ENCODE peak calls at places on chromosomes 16 and 17, in seven cellular contexts. B, O, Y, D, C, G and Z are unnamed samples.

GRCh38 chr16:12087901-12088364 is 111.4 kb downstream of the SNX29 start:
- DNase-seq in O (no peak), D (no peak), C (no peak), Y (no peak), G (peak; percentile 42), B (peak; percentile 20), Z (no peak)

GRCh38 chr16:86212706-86213426 is 297.5 kb upstream of the FOXF1 start:
- DNase-seq in C (no peak), D (no peak), Y (no peak), B (no peak), G (no peak), O (no peak), Z (no peak)

GRCh38 chr16:15640966-15641365 is 2.0 kb downstream of the MARF1 start:
- DNase-seq in O (no peak), C (no peak), G (no peak), B (no peak), Y (no peak), D (no peak), Z (no peak)

GRCh38 chr17:63780507-63780906 is 6.5 kb downstream of the DDX42 start:
- DNase-seq in C (no peak), B (no peak), Y (no peak), O (no peak), G (no peak), D (peak; percentile 38), Z (no peak)

GRCh38 chr16:85423186-85423550 is 190.0 kb upstream of the GSE1 start:
- DNase-seq in C (no peak), G (no peak), O (no peak), B (peak; percentile 8), Y (no peak), D (no peak), Z (no peak)

GRCh38 chr17:11921296-11921695 is 76.0 kb downstream of the ZNF18 start:
- DNase-seq in C (no peak), G (no peak), B (no peak), Y (no peak), O (no peak), D (no peak), Z (no peak)

GRCh38 chr16:31427441-31428276 is 501 bp downstream of the COX6A2 start:
- DNase-seq in D (no peak), G (peak; percentile 79), Y (peak; percentile 78), C (peak; percentile 15), B (no peak), O (no peak), Z (peak; percentile 89)

GRCh38 chr17:8746501-8747236 is 2.0 kb upstream of the CCDC42 start:
- DNase-seq in D (peak; percentile 5), B (no peak), G (no peak), O (no peak), C (no peak), Y (no peak), Z (no peak)

GRCh38 chr16:79651363-79651762 is 50.8 kb upstream of the MAF start:
- DNase-seq in Y (peak; percentile 39), B (no peak), O (no peak), D (peak; percentile 1), C (peak; percentile 29), G (peak; percentile 31), Z (peak; percentile 74)

GRCh38 chr17:13631541-13631940 is 29.8 kb upstream of the HS3ST3A1 start:
- DNase-seq in C (no peak), D (no peak), Y (no peak), G (no peak), B (no peak), O (no peak), Z (no peak)

GRCh38 chr16:72728516-72728915 is 319.4 kb downstream of the ZFHX3 start:
- DNase-seq in C (no peak), B (no peak), Y (no peak), O (no peak), G (no peak), D (no peak), Z (no peak)

GRCh38 chr17:28969706-28970393 is 18.5 kb upstream of the PHF12 start:
- DNase-seq in G (no peak), O (no peak), C (no peak), B (no peak), Y (no peak), D (no peak), Z (no peak)

GRCh38 chr17:74431568-74432483 is at the start of gene GPRC5C:
- DNase-seq in Y (peak; percentile 90), B (peak; percentile 29), D (no peak), G (peak; percentile 75), O (no peak), C (peak; percentile 67), Z (peak; percentile 83)

GRCh38 chr16:23225109-23225508 is 42.6 kb downstream of the SCNN1G start:
- DNase-seq in O (no peak), B (no peak), G (no peak), C (no peak), Y (no peak), D (no peak), Z (no peak)

GRCh38 chr17:35433075-35433894 is 985 bp upstream of the SLFN12 start:
- DNase-seq in D (peak; percentile 100), O (peak; percentile 90), G (peak; percentile 56), B (no peak), C (peak; percentile 65), Y (peak; percentile 69), Z (peak; percentile 85)

GRCh38 chr16:46884513-46885293 is 541 bp downstream of the GPT2 start:
- DNase-seq in D (peak; percentile 20), C (no peak), B (peak; percentile 36), G (no peak), Y (no peak), O (no peak), Z (peak; percentile 84)

GRCh38 chr16:87086156-87086555 is 231.0 kb downstream of the C16orf95 start:
- DNase-seq in D (peak; percentile 67), B (no peak), O (no peak), G (no peak), Y (no peak), C (no peak), Z (no peak)

GRCh38 chr16:86899757-86900156 is 321.4 kb downstream of the FOXL1 start:
- DNase-seq in O (no peak), D (peak; percentile 67), G (no peak), C (no peak), Y (no peak), B (no peak), Z (no peak)

GRCh38 chr17:82772026-82772425 is 20.2 kb downstream of the TBCD start:
- DNase-seq in O (no peak), B (no peak), G (no peak), D (peak; percentile 80), C (no peak), Y (no peak), Z (peak; percentile 37)

GRCh38 chr16:80973991-80974390 is 32.7 kb downstream of the CMC2 start:
- DNase-seq in D (peak; percentile 38), B (no peak), O (no peak), G (no peak), C (no peak), Y (no peak), Z (no peak)

GRCh38 chr17:58913971-58914769 is 158.5 kb downstream of the PPM1E start:
- DNase-seq in C (no peak), G (no peak), Y (no peak), O (no peak), D (peak; percentile 51), B (no peak), Z (no peak)

GRCh38 chr16:72901012-72901411 is 146.9 kb downstream of the ZFHX3 start:
- DNase-seq in D (no peak), O (no peak), B (no peak), Y (no peak), G (no peak), C (no peak), Z (no peak)

GRCh38 chr17:73826872-73827228 is 182.6 kb upstream of the SDK2 start:
- DNase-seq in Y (no peak), C (no peak), O (no peak), D (no peak), B (no peak), G (no peak), Z (no peak)

GRCh38 chr17:55774834-55775233 is 24.0 kb downstream of the PCTP start:
- DNase-seq in C (no peak), O (no peak), G (no peak), D (no peak), B (no peak), Y (no peak), Z (peak; percentile 21)

GRCh38 chr16:54928016-54928356 is 2.7 kb upstream of the IRX5 start:
- DNase-seq in D (no peak), B (no peak), G (no peak), Y (peak; percentile 24), O (no peak), C (no peak), Z (no peak)

GRCh38 chr16:23823475-23824407 is 12.0 kb upstream of the PRKCB start:
- DNase-seq in O (no peak), Y (no peak), G (no peak), D (no peak), C (no peak), B (no peak), Z (no peak)

GRCh38 chr17:77163001-77163400 is 22.2 kb downstream of the SEC14L1 start:
- DNase-seq in Y (no peak), O (no peak), G (no peak), C (no peak), D (peak; percentile 19), B (no peak), Z (no peak)

GRCh38 chr17:60481604-60482003 is 44.4 kb downstream of the APPBP2 start:
- DNase-seq in B (no peak), O (no peak), C (no peak), D (no peak), Y (no peak), G (no peak), Z (no peak)

GRCh38 chr16:73636196-73636595 is 588.3 kb upstream of the ZFHX3 start:
- DNase-seq in C (no peak), O (no peak), G (no peak), Y (no peak), B (no peak), D (no peak), Z (no peak)

GRCh38 chr16:57993452-57993851 is 7.0 kb downstream of the ZNF319 start:
- DNase-seq in O (no peak), B (peak; percentile 10), D (no peak), C (no peak), Y (no peak), G (no peak), Z (peak; percentile 36)

GRCh38 chr16:4322121-4323035 is 6.5 kb downstream of the GLIS2 start:
- DNase-seq in C (no peak), G (no peak), Y (peak; percentile 31), O (no peak), B (no peak), D (no peak), Z (no peak)
- H3K4me1 ChIP-seq in C (peaks cover 80% of the 10 kb centered on the region), G (peaks cover 100% of the 10 kb centered on the region), Y (peaks cover 47% of the 10 kb centered on the region), O (peaks cover 96% of the 10 kb centered on the region), B (peaks cover 32% of the 10 kb centered on the region), D (peaks cover 28% of the 10 kb centered on the region), Z (peaks cover 54% of the 10 kb centered on the region)

GRCh38 chr17:54620380-54620978 is 280.2 kb upstream of the TOM1L1 start:
- DNase-seq in O (no peak), Y (no peak), C (no peak), B (no peak), G (no peak), D (no peak), Z (no peak)
- TF ChIP-seq CTCF in O (no peak), Y (no peak), C (no peak), B (no peak), G (no peak), D (no peak), Z (no peak)

GRCh38 chr16:67277999-67278772 is 1.1 kb upstream of the PLEKHG4 start:
- DNase-seq in Y (no peak), B (no peak), G (no peak), D (peak; percentile 90), O (no peak), C (no peak), Z (no peak)
- H3K4me3 ChIP-seq in Y (peak overlapping the region; percentile 54), B (peak overlapping the region; percentile 59), G (peak overlapping the region; percentile 59), D (peak overlapping the region; percentile 45), O (peak overlapping the region; percentile 62), C (peak overlapping the region; percentile 77), Z (peak overlapping the region; percentile 60)

GRCh38 chr17:17849863-17850373 is 13.1 kb upstream of the SREBF1 start:
- DNase-seq in G (no peak), B (no peak), Y (peak; percentile 69), O (no peak), C (peak; percentile 56), D (peak; percentile 43), Z (peak; percentile 70)
- H3K4me1 ChIP-seq in G (peaks cover 31% of the 10 kb centered on the region), B (no peaks in the 10 kb centered on the region), Y (peaks cover 22% of the 10 kb centered on the region), O (peaks cover 13% of the 10 kb centered on the region), C (peaks cover 33% of the 10 kb centered on the region), D (peaks cover 14% of the 10 kb centered on the region), Z (peaks cover 46% of the 10 kb centered on the region)